ENCODE peak calls at places on chromosomes 1 and 21, in ten cellular contexts. S, P, U, Q, Z, J, H, X, F and N are unnamed samples.

GRCh38 chr1:18855573-18855972 is 3.9 kb downstream of the TAS1R2 start:
- DNase-seq in F (no peak), H (no peak), P (no peak), J (no peak), S (no peak), Q (no peak), Z (no peak), U (no peak), X (no peak), N (no peak)

GRCh38 chr1:64006276-64007051 is 197.0 kb upstream of the UBE2U start:
- DNase-seq in U (no peak), P (no peak), Q (peak; percentile 49), J (peak; percentile 96), X (no peak), Z (peak; percentile 19), S (no peak), H (no peak), F (peak; percentile 67), N (no peak)

GRCh38 chr1:112674986-112675727 is 698 bp downstream of the MOV10 start:
- DNase-seq in X (no peak), H (peak; percentile 52), J (peak; percentile 29), F (no peak), S (peak; percentile 90), U (no peak), Z (no peak), P (peak; percentile 49), Q (no peak), N (peak; percentile 62)

GRCh38 chr1:247357062-247357780 is 25.6 kb upstream of the ZNF496 start:
- DNase-seq in U (no peak), Z (no peak), X (no peak), P (peak; percentile 34), S (no peak), J (no peak), H (no peak), F (peak; percentile 46), Q (no peak), N (no peak)

GRCh38 chr21:44407493-44407892 is 47.8 kb upstream of the LRRC3 start:
- DNase-seq in Q (no peak), S (no peak), P (no peak), H (no peak), Z (no peak), U (no peak), X (no peak), F (no peak), J (no peak), N (no peak)

GRCh38 chr1:205484985-205485967 is 19.2 kb upstream of the CDK18 start:
- DNase-seq in J (peak; percentile 89), Q (peak; percentile 30), U (no peak), S (peak; percentile 79), P (no peak), Z (peak; percentile 56), F (peak; percentile 70), X (peak; percentile 82), H (no peak), N (peak; percentile 68)

GRCh38 chr1:222644649-222645005 is 26.7 kb downstream of the MIA3 start:
- DNase-seq in F (peak; percentile 29), Z (no peak), U (no peak), H (no peak), Q (no peak), J (no peak), P (no peak), X (no peak), S (no peak), N (no peak)

GRCh38 chr1:204544321-204544720 is 28.1 kb downstream of the MDM4 start:
- DNase-seq in F (peak; percentile 67), J (peak; percentile 42), U (no peak), S (no peak), P (no peak), Q (no peak), X (peak; percentile 59), H (no peak), Z (no peak), N (no peak)

GRCh38 chr1:92762355-92762754 is 22.6 kb downstream of the EVI5 start:
- DNase-seq in Z (no peak), Q (no peak), P (no peak), F (no peak), H (no peak), U (no peak), X (no peak), J (no peak), S (no peak), N (no peak)

GRCh38 chr1:150162862-150163706 is 13.4 kb downstream of the PLEKHO1 start:
- DNase-seq in Z (no peak), X (peak; percentile 96), Q (peak; percentile 99), P (peak; percentile 83), U (peak; percentile 93), F (peak; percentile 98), H (peak; percentile 71), S (peak; percentile 95), J (peak; percentile 50), N (peak; percentile 58)

GRCh38 chr1:3910049-3910731 is 10.1 kb upstream of the C1orf174 start:
- DNase-seq in S (peak; percentile 73), X (no peak), P (no peak), F (no peak), J (no peak), Q (no peak), H (peak; percentile 8), U (no peak), Z (no peak), N (no peak)

GRCh38 chr1:110281363-110282290 is 57.5 kb upstream of the RBM15 start:
- DNase-seq in F (peak; percentile 9), X (no peak), Q (no peak), P (no peak), Z (no peak), S (no peak), J (no peak), H (no peak), U (no peak), N (no peak)

GRCh38 chr1:63731117-63732043 is 42.4 kb upstream of the ROR1 start:
- DNase-seq in Q (peak; percentile 98), J (peak; percentile 99), U (no peak), F (peak; percentile 94), Z (peak; percentile 81), H (no peak), X (no peak), P (no peak), S (no peak), N (no peak)

GRCh38 chr1:97385536-97385935 is 535.3 kb downstream of the DPYD start:
- DNase-seq in X (no peak), S (no peak), F (no peak), P (no peak), H (no peak), Q (no peak), Z (no peak), U (no peak), J (no peak), N (no peak)

DNA sequence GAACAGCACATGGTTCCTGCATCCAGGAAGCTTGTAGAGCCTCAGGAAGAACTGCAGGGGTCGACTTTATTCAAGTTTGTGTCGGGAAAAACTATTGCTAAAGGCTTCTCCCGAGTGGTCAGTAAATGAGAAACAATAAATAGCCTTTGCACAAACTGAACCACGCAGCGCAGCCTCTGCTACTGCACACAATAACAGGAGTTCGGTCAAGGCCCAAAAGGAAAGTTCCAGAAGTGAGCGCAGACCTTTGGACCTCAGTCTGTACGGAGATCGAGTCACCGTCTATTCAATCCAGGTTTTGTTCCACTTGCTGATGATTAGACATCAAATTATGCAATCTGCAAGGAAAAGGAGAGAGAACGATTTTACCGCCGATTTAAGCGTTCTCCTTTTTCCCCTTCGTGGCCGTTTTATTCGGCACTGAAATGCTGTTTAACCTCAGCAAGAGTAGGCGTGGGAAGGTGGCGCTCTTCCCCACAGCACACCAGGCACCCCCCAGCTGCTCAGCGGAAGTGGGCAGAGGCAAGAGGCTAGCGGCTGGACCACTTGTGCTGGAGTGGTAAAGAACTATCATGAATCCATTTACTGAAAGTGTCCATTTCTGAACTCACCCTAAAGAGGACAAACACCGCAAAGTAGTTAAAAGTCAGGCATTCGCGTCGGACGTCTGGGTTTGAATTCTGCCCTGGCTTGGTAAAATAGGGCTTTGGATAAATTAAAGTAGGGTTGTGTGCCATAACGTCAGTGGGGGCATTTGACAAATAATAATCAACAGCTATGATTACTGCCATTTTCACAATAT is 6.1 kb upstream of the LHX8 start:
- DNase-seq in P (no peak), J (no peak), X (no peak), U (no peak), F (no peak), H (no peak), Z (no peak), S (no peak), Q (no peak), N (no peak)
- TF ChIP-seq CTCF in P (no peak), J (no peak), X (no peak), U (no peak), F (no peak), H (no peak), Z (no peak), S (no peak), Q (peak; percentile 19), N (no peak)

GRCh38 chr1:158095737-158096335 is 84.9 kb upstream of the CD1D start:
- DNase-seq in H (no peak), S (no peak), P (no peak), Z (no peak), U (no peak), X (peak; percentile 35), Q (no peak), F (peak; percentile 34), J (peak; percentile 38), N (no peak)
- TF ChIP-seq CTCF in H (peak; percentile 15), S (peak; percentile 60), P (peak; percentile 79), Z (peak; percentile 93), U (peak; percentile 67), X (peak; percentile 76), Q (peak; percentile 89), F (peak; percentile 79), J (peak; percentile 83), N (peak; percentile 65)

GRCh38 chr1:114564141-114564540 is 17.3 kb downstream of the BCAS2 start:
- DNase-seq in F (no peak), Q (no peak), Z (no peak), S (no peak), P (no peak), J (no peak), X (no peak), H (no peak), U (no peak), N (no peak)

GRCh38 chr1:114554577-114554976 is 26.8 kb downstream of the BCAS2 start:
- DNase-seq in X (no peak), S (no peak), U (no peak), J (no peak), Q (no peak), F (no peak), P (no peak), H (no peak), Z (no peak), N (no peak)

GRCh38 chr1:114561333-114561732 is 20.1 kb downstream of the BCAS2 start:
- DNase-seq in U (no peak), F (no peak), X (peak; percentile 6), S (no peak), Z (no peak), J (no peak), P (no peak), H (no peak), Q (no peak), N (no peak)

GRCh38 chr1:114559356-114559755 is 22.1 kb downstream of the BCAS2 start:
- DNase-seq in Z (no peak), J (no peak), F (no peak), H (no peak), U (no peak), S (no peak), Q (no peak), P (no peak), X (peak; percentile 9), N (no peak)

GRCh38 chr1:114558548-114558947 is 22.9 kb downstream of the BCAS2 start:
- DNase-seq in P (no peak), J (peak; percentile 29), H (no peak), S (no peak), Q (no peak), Z (peak; percentile 6), F (peak; percentile 23), U (no peak), X (peak; percentile 36), N (no peak)
- TF ChIP-seq CTCF in P (peak; percentile 50), J (peak; percentile 63), H (no peak), S (peak; percentile 15), Q (no peak), Z (peak; percentile 23), F (peak; percentile 42), U (peak; percentile 33), X (peak; percentile 28), N (peak; percentile 54)

GRCh38 chr1:107413951-107414350 is 273.1 kb downstream of the NTNG1 start:
- DNase-seq in U (no peak), F (no peak), S (no peak), Q (no peak), X (no peak), H (no peak), Z (no peak), P (no peak), J (peak; percentile 48), N (no peak)
- TF ChIP-seq CTCF in U (no peak), F (no peak), S (no peak), Q (no peak), X (no peak), H (no peak), Z (no peak), P (no peak), J (no peak), N (no peak)